ENCODE peak calls at places on chromosomes 2 and 18, in ten cellular contexts. One of them, this sample, is unnamed.

GRCh38 chr2:168119519-168120141 is 127.8 kb downstream of the STK39 start:
- DNase-seq in CD8-positive, alpha-beta memory T cell: no peak
- DNase-seq in HEK293T: peak
- DNase-seq in EH: peak
- DNase-seq in cardiac muscle cell: peak
- DNase-seq in WTC11: no peak
- DNase-seq in ELF-1: peak
- DNase-seq in stimulated activated naive CD8-positive, alpha-beta T cell treated with anti-CD3 and anti-CD28 coated beads, Interleukin-15, Interleukin-2, amounts not matched to agents 100 U/mL and 50 U/mL, for 24 hours: no peak
- DNase-seq in left cardiac atrium: no peak
- DNase-seq in fibroblast of mammary gland: peak
- DNase-seq in this sample: no peak

GRCh38 chr18:61967242-61967891 is 74.6 kb upstream of the RNF152 start:
- DNase-seq in CD8-positive, alpha-beta memory T cell: no peak
- DNase-seq in HEK293T: no peak
- DNase-seq in EH: no peak
- DNase-seq in cardiac muscle cell: no peak
- DNase-seq in WTC11: no peak
- DNase-seq in ELF-1: no peak
- DNase-seq in stimulated activated naive CD8-positive, alpha-beta T cell treated with anti-CD3 and anti-CD28 coated beads, Interleukin-15, Interleukin-2, amounts not matched to agents 100 U/mL and 50 U/mL, for 24 hours: no peak
- DNase-seq in left cardiac atrium: no peak
- DNase-seq in fibroblast of mammary gland: no peak
- DNase-seq in this sample: no peak

GRCh38 chr2:222878877-222879601 is 18.2 kb downstream of the ACSL3 start:
- DNase-seq in CD8-positive, alpha-beta memory T cell: no peak
- DNase-seq in HEK293T: no peak
- DNase-seq in EH: peak
- DNase-seq in cardiac muscle cell: peak
- DNase-seq in WTC11: no peak
- DNase-seq in ELF-1: no peak
- DNase-seq in stimulated activated naive CD8-positive, alpha-beta T cell treated with anti-CD3 and anti-CD28 coated beads, Interleukin-15, Interleukin-2, amounts not matched to agents 100 U/mL and 50 U/mL, for 24 hours: no peak
- DNase-seq in left cardiac atrium: no peak
- DNase-seq in fibroblast of mammary gland: peak
- DNase-seq in this sample: no peak

GRCh38 chr2:103165836-103166235 is 404.0 kb downstream of the TMEM182 start:
- DNase-seq in CD8-positive, alpha-beta memory T cell: no peak
- DNase-seq in HEK293T: no peak
- DNase-seq in EH: no peak
- DNase-seq in cardiac muscle cell: no peak
- DNase-seq in WTC11: no peak
- DNase-seq in ELF-1: no peak
- DNase-seq in stimulated activated naive CD8-positive, alpha-beta T cell treated with anti-CD3 and anti-CD28 coated beads, Interleukin-15, Interleukin-2, amounts not matched to agents 100 U/mL and 50 U/mL, for 24 hours: no peak
- DNase-seq in left cardiac atrium: no peak
- DNase-seq in fibroblast of mammary gland: no peak
- DNase-seq in this sample: no peak

GRCh38 chr18:41391616-41392610 is 563.1 kb upstream of the PIK3C3 start:
- DNase-seq in CD8-positive, alpha-beta memory T cell: no peak
- DNase-seq in HEK293T: peak
- DNase-seq in EH: peak
- DNase-seq in cardiac muscle cell: peak
- DNase-seq in WTC11: peak
- DNase-seq in ELF-1: peak
- DNase-seq in stimulated activated naive CD8-positive, alpha-beta T cell treated with anti-CD3 and anti-CD28 coated beads, Interleukin-15, Interleukin-2, amounts not matched to agents 100 U/mL and 50 U/mL, for 24 hours: peak
- DNase-seq in left cardiac atrium: peak
- DNase-seq in fibroblast of mammary gland: peak
- DNase-seq in this sample: no peak

GRCh38 chr2:74860079-74860478 is 26.2 kb downstream of the HK2 start:
- DNase-seq in CD8-positive, alpha-beta memory T cell: no peak
- DNase-seq in HEK293T: no peak
- DNase-seq in EH: no peak
- DNase-seq in cardiac muscle cell: no peak
- DNase-seq in WTC11: no peak
- DNase-seq in ELF-1: no peak
- DNase-seq in stimulated activated naive CD8-positive, alpha-beta T cell treated with anti-CD3 and anti-CD28 coated beads, Interleukin-15, Interleukin-2, amounts not matched to agents 100 U/mL and 50 U/mL, for 24 hours: no peak
- DNase-seq in left cardiac atrium: no peak
- DNase-seq in fibroblast of mammary gland: no peak
- DNase-seq in this sample: no peak

GRCh38 chr2:200939832-200940231 is 23.6 kb downstream of the ORC2 start:
- DNase-seq in CD8-positive, alpha-beta memory T cell: no peak
- DNase-seq in HEK293T: no peak
- DNase-seq in EH: no peak
- DNase-seq in cardiac muscle cell: no peak
- DNase-seq in WTC11: no peak
- DNase-seq in ELF-1: no peak
- DNase-seq in stimulated activated naive CD8-positive, alpha-beta T cell treated with anti-CD3 and anti-CD28 coated beads, Interleukin-15, Interleukin-2, amounts not matched to agents 100 U/mL and 50 U/mL, for 24 hours: no peak
- DNase-seq in left cardiac atrium: no peak
- DNase-seq in fibroblast of mammary gland: no peak
- DNase-seq in this sample: no peak

GRCh38 chr2:218879881-218880748 is 537 bp upstream of the WNT10A start:
- DNase-seq in CD8-positive, alpha-beta memory T cell: peak
- DNase-seq in HEK293T: no peak
- DNase-seq in EH: no peak
- DNase-seq in cardiac muscle cell: no peak
- DNase-seq in WTC11: peak
- DNase-seq in ELF-1: peak
- DNase-seq in stimulated activated naive CD8-positive, alpha-beta T cell treated with anti-CD3 and anti-CD28 coated beads, Interleukin-15, Interleukin-2, amounts not matched to agents 100 U/mL and 50 U/mL, for 24 hours: peak
- DNase-seq in left cardiac atrium: peak
- DNase-seq in fibroblast of mammary gland: no peak
- DNase-seq in this sample: no peak

GRCh38 chr2:136135462-136135861 is 17.5 kb upstream of the CXCR4 start:
- DNase-seq in CD8-positive, alpha-beta memory T cell: no peak
- DNase-seq in HEK293T: no peak
- DNase-seq in EH: no peak
- DNase-seq in cardiac muscle cell: no peak
- DNase-seq in WTC11: no peak
- DNase-seq in ELF-1: no peak
- DNase-seq in stimulated activated naive CD8-positive, alpha-beta T cell treated with anti-CD3 and anti-CD28 coated beads, Interleukin-15, Interleukin-2, amounts not matched to agents 100 U/mL and 50 U/mL, for 24 hours: no peak
- DNase-seq in left cardiac atrium: no peak
- DNase-seq in fibroblast of mammary gland: no peak
- DNase-seq in this sample: no peak

GRCh38 chr2:149420053-149420963 is 89.9 kb downstream of the LYPD6 start:
- DNase-seq in CD8-positive, alpha-beta memory T cell: no peak
- DNase-seq in HEK293T: no peak
- DNase-seq in EH: no peak
- DNase-seq in cardiac muscle cell: no peak
- DNase-seq in WTC11: no peak
- DNase-seq in ELF-1: no peak
- DNase-seq in stimulated activated naive CD8-positive, alpha-beta T cell treated with anti-CD3 and anti-CD28 coated beads, Interleukin-15, Interleukin-2, amounts not matched to agents 100 U/mL and 50 U/mL, for 24 hours: no peak
- DNase-seq in left cardiac atrium: no peak
- DNase-seq in fibroblast of mammary gland: no peak
- DNase-seq in this sample: no peak

GRCh38 chr2:38601463-38602135 is 1.1 kb downstream of the HNRNPLL start:
- DNase-seq in CD8-positive, alpha-beta memory T cell: no peak
- DNase-seq in HEK293T: no peak
- DNase-seq in EH: peak
- DNase-seq in cardiac muscle cell: peak
- DNase-seq in WTC11: no peak
- DNase-seq in ELF-1: peak
- DNase-seq in stimulated activated naive CD8-positive, alpha-beta T cell treated with anti-CD3 and anti-CD28 coated beads, Interleukin-15, Interleukin-2, amounts not matched to agents 100 U/mL and 50 U/mL, for 24 hours: no peak
- DNase-seq in left cardiac atrium: no peak
- DNase-seq in fibroblast of mammary gland: peak
- DNase-seq in this sample: no peak

GRCh38 chr2:140262908-140263307 is 1482.7 kb upstream of the NXPH2 start:
- DNase-seq in CD8-positive, alpha-beta memory T cell: no peak
- DNase-seq in HEK293T: no peak
- DNase-seq in EH: no peak
- DNase-seq in cardiac muscle cell: no peak
- DNase-seq in WTC11: no peak
- DNase-seq in ELF-1: no peak
- DNase-seq in stimulated activated naive CD8-positive, alpha-beta T cell treated with anti-CD3 and anti-CD28 coated beads, Interleukin-15, Interleukin-2, amounts not matched to agents 100 U/mL and 50 U/mL, for 24 hours: no peak
- DNase-seq in left cardiac atrium: no peak
- DNase-seq in fibroblast of mammary gland: no peak
- DNase-seq in this sample: no peak

GRCh38 chr2:220228310-220229006 is 601.0 kb downstream of the SLC4A3 start:
- DNase-seq in CD8-positive, alpha-beta memory T cell: no peak
- DNase-seq in HEK293T: peak
- DNase-seq in EH: peak
- DNase-seq in cardiac muscle cell: peak
- DNase-seq in WTC11: no peak
- DNase-seq in ELF-1: peak
- DNase-seq in stimulated activated naive CD8-positive, alpha-beta T cell treated with anti-CD3 and anti-CD28 coated beads, Interleukin-15, Interleukin-2, amounts not matched to agents 100 U/mL and 50 U/mL, for 24 hours: no peak
- DNase-seq in left cardiac atrium: no peak
- DNase-seq in fibroblast of mammary gland: peak
- DNase-seq in this sample: no peak

GRCh38 chr18:23837591-23837990 is 148.3 kb downstream of the LAMA3 start:
- DNase-seq in CD8-positive, alpha-beta memory T cell: no peak
- DNase-seq in HEK293T: no peak
- DNase-seq in EH: peak
- DNase-seq in cardiac muscle cell: peak
- DNase-seq in WTC11: no peak
- DNase-seq in ELF-1: no peak
- DNase-seq in stimulated activated naive CD8-positive, alpha-beta T cell treated with anti-CD3 and anti-CD28 coated beads, Interleukin-15, Interleukin-2, amounts not matched to agents 100 U/mL and 50 U/mL, for 24 hours: peak
- DNase-seq in left cardiac atrium: peak
- DNase-seq in fibroblast of mammary gland: peak
- DNase-seq in this sample: no peak

This sample was measured in sigmoid colon.